ENCODE peak calls at places on chromosomes 12 and 14, in four cellular contexts. One of them, this sample, is unnamed. For H3K4me1, the result is how much of the 10 kb centered on the place peaks cover.

GRCh38 chr12:49933793-49934192 is 16.7 kb upstream of the AQP2 start:
- DNase-seq in transverse colon: no peak
- DNase-seq in K562: no peak
- DNase-seq in suprapubic skin: no peak
- DNase-seq in this sample: no peak

GRCh38 chr12:76688001-76688400 is 75.9 kb upstream of the ZDHHC17 start:
- DNase-seq in suprapubic skin: no peak
- DNase-seq in K562: no peak
- DNase-seq in transverse colon: no peak
- DNase-seq in this sample: no peak

GRCh38 chr14:60758875-60759274 is 24.3 kb downstream of the MNAT1 start:
- DNase-seq in suprapubic skin: no peak
- DNase-seq in K562: no peak
- DNase-seq in transverse colon: no peak
- DNase-seq in this sample: no peak

GRCh38 chr12:83224012-83224411 is 537.3 kb downstream of the TMTC2 start:
- DNase-seq in suprapubic skin: no peak
- DNase-seq in K562: no peak
- DNase-seq in transverse colon: no peak
- DNase-seq in this sample: no peak

GRCh38 chr12:57087689-57088441 is 1.0 kb upstream of the NAB2 start:
- DNase-seq in K562: peak
- DNase-seq in suprapubic skin: peak
- DNase-seq in transverse colon: peak
- DNase-seq in this sample: peak

GRCh38 chr12:97568336-97569180 is 106.0 kb downstream of the RMST start:
- DNase-seq in K562: no peak
- DNase-seq in suprapubic skin: no peak
- DNase-seq in transverse colon: no peak
- DNase-seq in this sample: peak

GRCh38 chr14:103696466-103697071 is 18.7 kb downstream of the XRCC3 start:
- DNase-seq in transverse colon: peak
- DNase-seq in K562: no peak
- DNase-seq in suprapubic skin: no peak
- DNase-seq in this sample: no peak

GRCh38 chr12:42987216-42987631 is 397.7 kb upstream of the PRICKLE1 start:
- DNase-seq in transverse colon: no peak
- DNase-seq in suprapubic skin: no peak
- DNase-seq in K562: no peak
- DNase-seq in this sample: no peak

GRCh38 chr12:53965251-53966069 is 7.5 kb upstream of the HOXC11 start:
- DNase-seq in suprapubic skin: no peak
- DNase-seq in transverse colon: no peak
- DNase-seq in K562: no peak
- DNase-seq in this sample: no peak

GRCh38 chr12:115623764-115624334 is 653.6 kb downstream of the MED13L start:
- DNase-seq in K562: no peak
- DNase-seq in suprapubic skin: no peak
- DNase-seq in transverse colon: no peak
- DNase-seq in this sample: no peak

GRCh38 chr14:89973234-89973823 is 17.6 kb downstream of the TDP1 start:
- DNase-seq in transverse colon: peak
- DNase-seq in K562: peak
- DNase-seq in suprapubic skin: no peak
- DNase-seq in this sample: peak

GRCh38 chr12:56206373-56207166 is 15.2 kb downstream of the RNF41 start:
- DNase-seq in transverse colon: peak
- DNase-seq in K562: peak
- DNase-seq in suprapubic skin: no peak
- DNase-seq in this sample: peak

GRCh38 chr12:24554612-24555300 is 394.1 kb downstream of the BCAT1 start:
- DNase-seq in suprapubic skin: no peak
- DNase-seq in transverse colon: no peak
- DNase-seq in K562: no peak
- DNase-seq in this sample: no peak

GRCh38 chr12:153080-153746 is 60.7 kb downstream of the SLC6A12 start:
- DNase-seq in suprapubic skin: no peak
- DNase-seq in transverse colon: peak
- DNase-seq in K562: peak
- DNase-seq in this sample: peak

GRCh38 chr12:101696477-101697196 is 803 bp upstream of the CHPT1 start:
- DNase-seq in K562: peak
- DNase-seq in suprapubic skin: peak
- DNase-seq in transverse colon: peak
- DNase-seq in this sample: peak

GRCh38 chr14:95482967-95483842 is 33.2 kb downstream of the SYNE3 start:
- DNase-seq in transverse colon: peak
- DNase-seq in K562: peak
- DNase-seq in suprapubic skin: peak
- DNase-seq in this sample: peak

GRCh38 chr12:77122236-77122635 is 56.9 kb upstream of the E2F7 start:
- DNase-seq in suprapubic skin: no peak
- DNase-seq in K562: no peak
- DNase-seq in transverse colon: no peak
- DNase-seq in this sample: no peak

GRCh38 chr12:124679047-124679446 is 111.6 kb upstream of the NCOR2 start:
- DNase-seq in K562: no peak
- DNase-seq in transverse colon: no peak
- DNase-seq in suprapubic skin: no peak
- DNase-seq in this sample: no peak

GRCh38 chr12:132541200-132541599 is 51.2 kb downstream of the FBRSL1 start:
- DNase-seq in transverse colon: no peak
- DNase-seq in suprapubic skin: no peak
- DNase-seq in K562: no peak
- DNase-seq in this sample: no peak

GRCh38 chr12:57319678-57320469 is 68.9 kb upstream of the STAC3 start:
- DNase-seq in K562: no peak
- DNase-seq in transverse colon: no peak
- DNase-seq in suprapubic skin: no peak
- DNase-seq in this sample: no peak

GRCh38 chr12:121932176-121932536 is 13.8 kb downstream of the CFAP251 start:
- DNase-seq in K562: no peak
- DNase-seq in suprapubic skin: no peak
- DNase-seq in transverse colon: no peak
- DNase-seq in this sample: no peak

GRCh38 chr14:95557291-95557690 is 22.4 kb downstream of the GLRX5 start:
- DNase-seq in K562: no peak
- DNase-seq in suprapubic skin: no peak
- DNase-seq in transverse colon: no peak
- DNase-seq in this sample: no peak

DNA sequence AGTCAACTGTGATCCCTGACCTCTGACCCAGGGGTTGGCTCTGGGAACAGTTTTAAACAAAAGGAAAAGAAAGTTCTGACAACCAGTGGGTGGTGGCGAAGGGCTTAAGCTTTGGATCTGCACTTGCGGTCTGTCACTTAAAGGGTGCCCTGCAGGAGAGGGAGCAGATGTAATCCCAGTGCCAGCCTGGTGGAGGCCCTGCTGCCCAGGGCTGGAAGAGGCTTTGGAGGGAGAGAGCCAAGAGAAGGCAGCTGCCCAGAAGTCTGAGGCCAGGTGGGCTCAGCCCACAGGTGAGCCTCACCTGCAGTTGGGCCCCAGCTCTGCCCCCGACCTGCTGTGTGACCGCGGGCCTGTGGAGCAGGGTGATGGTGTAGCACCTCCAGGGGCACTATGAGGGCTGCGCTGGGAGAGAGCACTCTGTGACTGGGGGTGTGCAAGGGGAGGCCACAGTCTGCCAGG is 19.1 kb downstream of the SH2B3 start:
- DNase-seq in K562: no peak
- DNase-seq in transverse colon: no peak
- DNase-seq in suprapubic skin: no peak
- DNase-seq in this sample: no peak
- TF ChIP-seq POLR2AphosphoS5 in K562: no peak
- TF ChIP-seq POLR2AphosphoS5 in transverse colon: no peak
- TF ChIP-seq POLR2AphosphoS5 in suprapubic skin: no peak
- TF ChIP-seq POLR2AphosphoS5 in this sample: no peak

DNA sequence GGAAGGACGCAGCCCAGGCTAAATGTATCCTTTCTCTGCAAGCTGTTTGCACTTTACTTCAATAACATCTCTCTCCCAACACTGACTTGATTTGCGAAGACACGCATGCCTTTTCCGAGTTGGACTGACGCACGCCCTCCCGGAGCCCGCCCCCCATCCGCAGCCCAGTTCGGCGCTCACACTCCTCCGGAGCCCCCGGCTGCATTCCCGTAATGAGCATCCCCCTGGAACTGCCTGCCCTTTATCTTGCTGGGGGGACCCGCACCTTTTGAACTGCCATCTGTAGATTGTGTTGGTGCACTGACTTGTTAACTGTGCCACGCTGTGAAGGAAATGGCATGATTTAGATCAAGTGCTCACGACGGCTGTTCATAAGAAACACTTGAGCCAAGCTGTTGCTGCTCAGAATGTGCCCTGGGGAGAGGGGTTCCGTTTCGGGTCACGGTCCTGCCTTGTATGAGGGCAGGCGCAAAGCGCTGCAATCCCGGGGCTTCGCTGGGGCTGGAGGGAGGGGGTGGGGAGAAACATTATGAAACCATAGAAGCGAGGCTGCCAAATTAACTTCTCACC is 176.6 kb upstream of the CDKN3 start:
- DNase-seq in transverse colon: no peak
- DNase-seq in K562: no peak
- DNase-seq in suprapubic skin: no peak
- DNase-seq in this sample: no peak
- H3K4me3 ChIP-seq in transverse colon: peak
- H3K4me3 ChIP-seq in K562: no peak
- H3K4me3 ChIP-seq in suprapubic skin: peak
- H3K4me3 ChIP-seq in this sample: peak

GRCh38 chr14:93963692-93964091 is 12.7 kb downstream of the ASB2 start:
- DNase-seq in transverse colon: no peak
- DNase-seq in K562: no peak
- DNase-seq in suprapubic skin: no peak
- DNase-seq in this sample: no peak
- H3K4me1 ChIP-seq in transverse colon: under half
- H3K4me1 ChIP-seq in K562: under half
- H3K4me1 ChIP-seq in suprapubic skin: under half
- H3K4me1 ChIP-seq in this sample: under half

GRCh38 chr14:23285530-23286019 is 357 bp downstream of the HOMEZ start:
- DNase-seq in suprapubic skin: no peak
- DNase-seq in K562: no peak
- DNase-seq in transverse colon: peak
- DNase-seq in this sample: no peak
- TF ChIP-seq POLR2AphosphoS5 in suprapubic skin: no peak
- TF ChIP-seq POLR2AphosphoS5 in K562: no peak
- TF ChIP-seq POLR2AphosphoS5 in transverse colon: no peak
- TF ChIP-seq POLR2AphosphoS5 in this sample: no peak

GRCh38 chr14:73461478-73462077 is 3.2 kb upstream of the NUMB start:
- DNase-seq in K562: no peak
- DNase-seq in transverse colon: no peak
- DNase-seq in suprapubic skin: no peak
- DNase-seq in this sample: no peak

GRCh38 chr14:73460691-73461127 is 2.4 kb upstream of the NUMB start:
- DNase-seq in suprapubic skin: no peak
- DNase-seq in transverse colon: no peak
- DNase-seq in K562: no peak
- DNase-seq in this sample: no peak

GRCh38 chr14:73463411-73463810 is 5.1 kb upstream of the NUMB start:
- DNase-seq in suprapubic skin: no peak
- DNase-seq in K562: no peak
- DNase-seq in transverse colon: peak
- DNase-seq in this sample: peak

GRCh38 chr14:73462078-73462715 is 3.9 kb upstream of the NUMB start:
- DNase-seq in K562: peak
- DNase-seq in transverse colon: peak
- DNase-seq in suprapubic skin: no peak
- DNase-seq in this sample: peak

DNA sequence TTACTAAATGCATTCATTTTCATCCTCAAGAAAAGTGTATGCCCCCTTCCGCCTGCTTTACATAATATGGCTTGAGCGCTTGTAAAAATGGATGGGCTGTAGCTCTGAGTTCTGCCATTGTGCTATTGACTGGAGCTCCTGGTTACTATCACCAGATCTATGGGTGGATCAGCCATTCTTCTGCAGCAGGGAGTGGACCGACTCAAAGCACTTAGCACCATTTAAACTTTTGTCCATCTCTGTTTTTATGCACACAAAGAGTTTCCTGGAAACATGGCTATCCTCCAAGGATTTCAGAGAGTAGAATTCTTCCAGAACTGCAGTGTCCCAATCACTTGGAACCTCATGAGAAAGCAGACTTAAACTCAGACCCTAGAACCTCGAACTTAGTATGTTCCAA is 4.5 kb upstream of the NUMB start:
- DNase-seq in K562: peak
- DNase-seq in transverse colon: no peak
- DNase-seq in suprapubic skin: no peak
- DNase-seq in this sample: no peak
- H3K4me3 ChIP-seq in K562: no peak
- H3K4me3 ChIP-seq in transverse colon: peak
- H3K4me3 ChIP-seq in suprapubic skin: no peak
- H3K4me3 ChIP-seq in this sample: peak

DNA sequence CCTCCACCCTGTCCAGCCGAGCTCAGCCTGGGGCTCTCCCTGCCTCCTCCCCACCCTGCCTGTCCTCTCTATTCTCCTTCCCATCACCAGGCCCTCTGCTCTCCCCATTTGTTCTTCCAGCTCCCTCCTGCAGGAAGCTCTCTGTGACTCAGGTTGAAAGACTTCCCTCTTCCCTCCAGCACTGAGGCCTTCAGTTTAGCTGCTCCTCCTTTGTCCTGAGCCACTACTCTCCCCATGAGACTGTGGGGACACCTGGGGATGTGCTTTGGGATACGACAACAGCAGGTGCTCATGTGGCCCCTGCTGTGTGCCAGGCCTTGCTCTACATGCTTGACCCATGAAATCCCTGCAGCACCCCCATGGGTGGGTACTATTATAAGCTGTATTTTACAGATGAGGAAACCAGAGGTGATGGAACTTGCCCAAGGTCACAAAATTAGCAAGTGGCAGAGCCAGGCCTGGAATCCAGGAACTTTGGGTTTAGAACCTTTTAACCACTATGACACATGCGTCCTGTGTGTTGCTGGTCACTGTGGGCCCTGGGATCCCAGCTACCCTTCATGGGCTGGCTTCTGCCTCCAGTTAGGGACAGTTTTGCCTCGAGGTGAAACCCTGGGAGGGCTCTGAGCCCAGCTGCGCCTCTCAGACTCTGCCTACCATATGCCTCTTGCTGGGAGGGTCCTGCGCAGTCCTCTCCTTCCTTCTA is 5.5 kb downstream of the KRT80 start:
- DNase-seq in K562: no peak
- DNase-seq in suprapubic skin: no peak
- DNase-seq in transverse colon: no peak
- DNase-seq in this sample: no peak
- H3K4me1 ChIP-seq in K562: under half
- H3K4me1 ChIP-seq in suprapubic skin: half or more
- H3K4me1 ChIP-seq in transverse colon: under half
- H3K4me1 ChIP-seq in this sample: under half

DNA sequence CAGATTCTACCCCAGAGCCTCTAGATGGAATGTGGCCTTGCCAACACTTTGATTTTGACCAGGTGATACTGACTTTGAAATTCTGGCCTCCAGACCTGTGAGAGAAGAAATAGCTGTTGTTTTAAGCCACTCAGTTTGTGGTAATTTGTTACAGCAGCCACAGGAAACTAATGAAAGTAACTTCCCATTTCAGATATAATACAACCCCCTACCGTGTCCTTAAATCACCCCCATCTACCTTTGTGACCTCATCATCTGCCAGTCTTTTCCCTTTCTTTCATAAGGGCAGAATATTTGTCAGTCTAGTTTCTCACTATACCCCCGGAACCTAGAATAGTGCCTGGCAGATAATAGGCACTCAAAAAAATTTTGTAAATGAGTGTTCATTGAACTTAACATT is 39.6 kb downstream of the PPP4R4 start:
- DNase-seq in suprapubic skin: no peak
- DNase-seq in transverse colon: no peak
- DNase-seq in K562: no peak
- DNase-seq in this sample: no peak
- TF ChIP-seq POLR2AphosphoS5 in suprapubic skin: no peak
- TF ChIP-seq POLR2AphosphoS5 in transverse colon: no peak
- TF ChIP-seq POLR2AphosphoS5 in K562: no peak
- TF ChIP-seq POLR2AphosphoS5 in this sample: no peak